ENCODE peak calls at places on chromosomes 16 and 17, in eight cellular contexts. One of them, this sample, is unnamed.
A peak's percentile ranks its signal among the peaks of the same experiment; 100 is the strongest.

GRCh38 chr17:34703533-34703932 is 124.2 kb downstream of the TMEM132E start:
- DNase-seq in PC-3: peak; percentile 48
- DNase-seq in effector memory CD4-positive, alpha-beta T cell: no peak
- DNase-seq in fibroblast of lung: peak; percentile 25
- DNase-seq in tibial artery: no peak
- DNase-seq in esophagus squamous epithelium: no peak
- DNase-seq in adrenal gland: peak; percentile 60
- DNase-seq in pancreas: no peak
- DNase-seq in this sample: peak; percentile 4

GRCh38 chr16:11597268-11597690 is 10.6 kb upstream of the LITAF start:
- DNase-seq in PC-3: peak; percentile 14
- DNase-seq in effector memory CD4-positive, alpha-beta T cell: no peak
- DNase-seq in fibroblast of lung: no peak
- DNase-seq in tibial artery: no peak
- DNase-seq in esophagus squamous epithelium: no peak
- DNase-seq in adrenal gland: no peak
- DNase-seq in pancreas: no peak
- DNase-seq in this sample: no peak

GRCh38 chr16:79609861-79610260 is 9.3 kb upstream of the MAF start:
- DNase-seq in PC-3: no peak
- DNase-seq in effector memory CD4-positive, alpha-beta T cell: no peak
- DNase-seq in fibroblast of lung: no peak
- DNase-seq in tibial artery: no peak
- DNase-seq in esophagus squamous epithelium: no peak
- DNase-seq in adrenal gland: no peak
- DNase-seq in pancreas: no peak
- DNase-seq in this sample: no peak

GRCh38 chr17:38554430-38555350 is 51.1 kb downstream of the SRCIN1 start:
- DNase-seq in PC-3: peak; percentile 77
- DNase-seq in effector memory CD4-positive, alpha-beta T cell: no peak
- DNase-seq in fibroblast of lung: peak; percentile 14
- DNase-seq in tibial artery: no peak
- DNase-seq in esophagus squamous epithelium: no peak
- DNase-seq in adrenal gland: no peak
- DNase-seq in pancreas: no peak
- DNase-seq in this sample: no peak

GRCh38 chr17:66580601-66581385 is 254.1 kb upstream of the CACNG5 start:
- DNase-seq in PC-3: no peak
- DNase-seq in effector memory CD4-positive, alpha-beta T cell: no peak
- DNase-seq in fibroblast of lung: peak; percentile 91
- DNase-seq in tibial artery: no peak
- DNase-seq in esophagus squamous epithelium: no peak
- DNase-seq in adrenal gland: peak; percentile 55
- DNase-seq in pancreas: no peak
- DNase-seq in this sample: no peak

GRCh38 chr17:35804658-35805192 is 4.6 kb upstream of the TAF15 start:
- DNase-seq in PC-3: peak; percentile 85
- DNase-seq in effector memory CD4-positive, alpha-beta T cell: peak; percentile 22
- DNase-seq in fibroblast of lung: peak; percentile 97
- DNase-seq in tibial artery: no peak
- DNase-seq in esophagus squamous epithelium: no peak
- DNase-seq in adrenal gland: peak; percentile 63
- DNase-seq in pancreas: peak; percentile 53
- DNase-seq in this sample: peak; percentile 71

GRCh38 chr17:32993977-32994376 is 2.3 kb downstream of the SPACA3 start:
- DNase-seq in PC-3: no peak
- DNase-seq in effector memory CD4-positive, alpha-beta T cell: no peak
- DNase-seq in fibroblast of lung: no peak
- DNase-seq in tibial artery: no peak
- DNase-seq in esophagus squamous epithelium: no peak
- DNase-seq in adrenal gland: no peak
- DNase-seq in pancreas: no peak
- DNase-seq in this sample: no peak

GRCh38 chr17:37570527-37571093 is 38.6 kb downstream of the SYNRG start:
- DNase-seq in PC-3: peak; percentile 90
- DNase-seq in effector memory CD4-positive, alpha-beta T cell: no peak
- DNase-seq in fibroblast of lung: peak; percentile 41
- DNase-seq in tibial artery: no peak
- DNase-seq in esophagus squamous epithelium: no peak
- DNase-seq in adrenal gland: peak; percentile 67
- DNase-seq in pancreas: peak; percentile 29
- DNase-seq in this sample: no peak

GRCh38 chr17:80117491-80118401 is 16.4 kb downstream of the GAA start:
- DNase-seq in PC-3: no peak
- DNase-seq in effector memory CD4-positive, alpha-beta T cell: no peak
- DNase-seq in fibroblast of lung: no peak
- DNase-seq in tibial artery: no peak
- DNase-seq in esophagus squamous epithelium: no peak
- DNase-seq in adrenal gland: peak; percentile 20
- DNase-seq in pancreas: no peak
- DNase-seq in this sample: no peak

GRCh38 chr17:28585891-28586290 is 9.2 kb upstream of the ALDOC start:
- DNase-seq in PC-3: no peak
- DNase-seq in effector memory CD4-positive, alpha-beta T cell: no peak
- DNase-seq in fibroblast of lung: no peak
- DNase-seq in tibial artery: no peak
- DNase-seq in esophagus squamous epithelium: no peak
- DNase-seq in adrenal gland: no peak
- DNase-seq in pancreas: no peak
- DNase-seq in this sample: no peak

GRCh38 chr17:29931253-29931932 is 1.4 kb upstream of the SSH2 start:
- DNase-seq in PC-3: peak; percentile 62
- DNase-seq in effector memory CD4-positive, alpha-beta T cell: peak; percentile 59
- DNase-seq in fibroblast of lung: peak; percentile 82
- DNase-seq in tibial artery: peak; percentile 67
- DNase-seq in esophagus squamous epithelium: peak; percentile 17
- DNase-seq in adrenal gland: peak; percentile 61
- DNase-seq in pancreas: peak; percentile 62
- DNase-seq in this sample: peak; percentile 56

GRCh38 chr17:59377410-59377809 is 46.0 kb downstream of the YPEL2 start:
- DNase-seq in PC-3: no peak
- DNase-seq in effector memory CD4-positive, alpha-beta T cell: no peak
- DNase-seq in fibroblast of lung: peak; percentile 21
- DNase-seq in tibial artery: peak; percentile 81
- DNase-seq in esophagus squamous epithelium: no peak
- DNase-seq in adrenal gland: no peak
- DNase-seq in pancreas: no peak
- DNase-seq in this sample: no peak

GRCh38 chr16:56029026-56029425 is 153.9 kb upstream of the CES5A start:
- DNase-seq in PC-3: no peak
- DNase-seq in effector memory CD4-positive, alpha-beta T cell: no peak
- DNase-seq in fibroblast of lung: no peak
- DNase-seq in tibial artery: no peak
- DNase-seq in esophagus squamous epithelium: no peak
- DNase-seq in adrenal gland: no peak
- DNase-seq in pancreas: no peak
- DNase-seq in this sample: no peak

GRCh38 chr16:81730090-81731051 is 48.7 kb upstream of the PLCG2 start:
- DNase-seq in PC-3: peak; percentile 44
- DNase-seq in effector memory CD4-positive, alpha-beta T cell: peak; percentile 65
- DNase-seq in fibroblast of lung: peak; percentile 80
- DNase-seq in tibial artery: peak; percentile 83
- DNase-seq in esophagus squamous epithelium: no peak
- DNase-seq in adrenal gland: peak; percentile 83
- DNase-seq in pancreas: peak; percentile 88
- DNase-seq in this sample: peak; percentile 60

GRCh38 chr17:16940116-16940881 is 31.6 kb downstream of the TNFRSF13B start:
- DNase-seq in PC-3: no peak
- DNase-seq in effector memory CD4-positive, alpha-beta T cell: no peak
- DNase-seq in fibroblast of lung: no peak
- DNase-seq in tibial artery: no peak
- DNase-seq in esophagus squamous epithelium: no peak
- DNase-seq in adrenal gland: no peak
- DNase-seq in pancreas: peak; percentile 8
- DNase-seq in this sample: no peak

GRCh38 chr17:49290690-49291326 is 60.2 kb upstream of the PHOSPHO1 start:
- DNase-seq in PC-3: peak; percentile 69
- DNase-seq in effector memory CD4-positive, alpha-beta T cell: no peak
- DNase-seq in fibroblast of lung: peak; percentile 49
- DNase-seq in tibial artery: no peak
- DNase-seq in esophagus squamous epithelium: no peak
- DNase-seq in adrenal gland: no peak
- DNase-seq in pancreas: no peak
- DNase-seq in this sample: no peak

GRCh38 chr16:14301150-14302030 is 230.3 kb downstream of the MRTFB start:
- DNase-seq in PC-3: peak; percentile 18
- DNase-seq in effector memory CD4-positive, alpha-beta T cell: no peak
- DNase-seq in fibroblast of lung: no peak
- DNase-seq in tibial artery: peak; percentile 80
- DNase-seq in esophagus squamous epithelium: no peak
- DNase-seq in adrenal gland: peak; percentile 63
- DNase-seq in pancreas: peak; percentile 72
- DNase-seq in this sample: no peak

GRCh38 chr17:57071991-57072944 is 12.8 kb upstream of the AKAP1 start:
- DNase-seq in PC-3: no peak
- DNase-seq in effector memory CD4-positive, alpha-beta T cell: no peak
- DNase-seq in fibroblast of lung: no peak
- DNase-seq in tibial artery: no peak
- DNase-seq in esophagus squamous epithelium: no peak
- DNase-seq in adrenal gland: no peak
- DNase-seq in pancreas: no peak
- DNase-seq in this sample: no peak

GRCh38 chr17:15651001-15651582 is 31.6 kb upstream of the FBXW10B start:
- DNase-seq in PC-3: peak; percentile 50
- DNase-seq in effector memory CD4-positive, alpha-beta T cell: no peak
- DNase-seq in fibroblast of lung: no peak
- DNase-seq in tibial artery: no peak
- DNase-seq in esophagus squamous epithelium: no peak
- DNase-seq in adrenal gland: peak; percentile 51
- DNase-seq in pancreas: no peak
- DNase-seq in this sample: no peak

GRCh38 chr17:8310601-8311123 is 621 bp downstream of the ARHGEF15 start:
- DNase-seq in PC-3: no peak
- DNase-seq in effector memory CD4-positive, alpha-beta T cell: no peak
- DNase-seq in fibroblast of lung: no peak
- DNase-seq in tibial artery: no peak
- DNase-seq in esophagus squamous epithelium: no peak
- DNase-seq in adrenal gland: no peak
- DNase-seq in pancreas: no peak
- DNase-seq in this sample: no peak

GRCh38 chr16:81817789-81818304 is 38.8 kb downstream of the PLCG2 start:
- DNase-seq in PC-3: no peak
- DNase-seq in effector memory CD4-positive, alpha-beta T cell: no peak
- DNase-seq in fibroblast of lung: no peak
- DNase-seq in tibial artery: no peak
- DNase-seq in esophagus squamous epithelium: no peak
- DNase-seq in adrenal gland: no peak
- DNase-seq in pancreas: no peak
- DNase-seq in this sample: no peak

GRCh38 chr16:67675999-67676398 is 9.4 kb downstream of the C16orf86 start:
- DNase-seq in PC-3: no peak
- DNase-seq in effector memory CD4-positive, alpha-beta T cell: no peak
- DNase-seq in fibroblast of lung: no peak
- DNase-seq in tibial artery: no peak
- DNase-seq in esophagus squamous epithelium: no peak
- DNase-seq in adrenal gland: no peak
- DNase-seq in pancreas: no peak
- DNase-seq in this sample: no peak

GRCh38 chr16:67676516-67676915 is 9.9 kb downstream of the C16orf86 start:
- DNase-seq in PC-3: peak; percentile 68
- DNase-seq in effector memory CD4-positive, alpha-beta T cell: no peak
- DNase-seq in fibroblast of lung: no peak
- DNase-seq in tibial artery: no peak
- DNase-seq in esophagus squamous epithelium: no peak
- DNase-seq in adrenal gland: no peak
- DNase-seq in pancreas: no peak
- DNase-seq in this sample: no peak

GRCh38 chr16:67677712-67678111 is 11.1 kb downstream of the C16orf86 start:
- DNase-seq in PC-3: no peak
- DNase-seq in effector memory CD4-positive, alpha-beta T cell: no peak
- DNase-seq in fibroblast of lung: no peak
- DNase-seq in tibial artery: no peak
- DNase-seq in esophagus squamous epithelium: no peak
- DNase-seq in adrenal gland: no peak
- DNase-seq in pancreas: no peak
- DNase-seq in this sample: no peak

GRCh38 chr16:67675579-67675935 is 8.9 kb downstream of the C16orf86 start:
- DNase-seq in PC-3: no peak
- DNase-seq in effector memory CD4-positive, alpha-beta T cell: no peak
- DNase-seq in fibroblast of lung: no peak
- DNase-seq in tibial artery: no peak
- DNase-seq in esophagus squamous epithelium: no peak
- DNase-seq in adrenal gland: no peak
- DNase-seq in pancreas: no peak
- DNase-seq in this sample: no peak

GRCh38 chr16:67676939-67677338 is 10.3 kb downstream of the C16orf86 start:
- DNase-seq in PC-3: no peak
- DNase-seq in effector memory CD4-positive, alpha-beta T cell: no peak
- DNase-seq in fibroblast of lung: no peak
- DNase-seq in tibial artery: no peak
- DNase-seq in esophagus squamous epithelium: no peak
- DNase-seq in adrenal gland: no peak
- DNase-seq in pancreas: no peak
- DNase-seq in this sample: no peak
- H3K4me1 ChIP-seq in PC-3: peaks cover 5% of the 10 kb centered on the region
- H3K4me1 ChIP-seq in effector memory CD4-positive, alpha-beta T cell: no peaks in the 10 kb centered on the region
- H3K4me1 ChIP-seq in fibroblast of lung: peaks cover 4% of the 10 kb centered on the region
- H3K4me1 ChIP-seq in tibial artery: no peaks in the 10 kb centered on the region
- H3K4me1 ChIP-seq in esophagus squamous epithelium: peaks cover 30% of the 10 kb centered on the region
- H3K4me1 ChIP-seq in adrenal gland: peaks cover 12% of the 10 kb centered on the region
- H3K4me1 ChIP-seq in pancreas: peaks cover 16% of the 10 kb centered on the region
- H3K4me1 ChIP-seq in this sample: no peaks in the 10 kb centered on the region

DNA sequence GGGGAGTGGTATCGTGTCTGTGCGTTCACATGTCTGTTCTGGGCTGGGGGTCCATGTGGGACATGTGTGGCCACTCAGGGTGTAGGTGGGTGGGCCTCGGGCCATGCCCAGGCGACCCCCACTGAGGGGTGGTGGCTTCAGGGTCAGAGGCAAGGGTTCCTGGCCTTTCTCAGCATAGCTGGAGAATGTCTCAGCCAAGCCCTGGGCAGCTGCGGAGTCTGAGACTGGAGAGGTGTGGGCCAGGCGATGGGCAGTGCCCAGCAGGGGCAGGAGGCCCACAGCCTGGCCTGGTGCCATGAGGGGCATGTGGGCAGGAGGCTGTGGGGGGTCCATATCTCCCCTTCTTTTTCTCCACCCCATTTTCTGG is 1.2 kb downstream of the FSCN2 start:
- DNase-seq in PC-3: no peak
- DNase-seq in effector memory CD4-positive, alpha-beta T cell: no peak
- DNase-seq in fibroblast of lung: no peak
- DNase-seq in tibial artery: no peak
- DNase-seq in esophagus squamous epithelium: no peak
- DNase-seq in adrenal gland: no peak
- DNase-seq in pancreas: no peak
- DNase-seq in this sample: no peak
- H3K4me3 ChIP-seq in PC-3: peak overlapping the region; percentile 52
- H3K4me3 ChIP-seq in effector memory CD4-positive, alpha-beta T cell: no peak overlapping the region
- H3K4me3 ChIP-seq in fibroblast of lung: no peak overlapping the region
- H3K4me3 ChIP-seq in tibial artery: no peak overlapping the region
- H3K4me3 ChIP-seq in esophagus squamous epithelium: no peak overlapping the region
- H3K4me3 ChIP-seq in adrenal gland: no peak overlapping the region
- H3K4me3 ChIP-seq in pancreas: no peak overlapping the region
- H3K4me3 ChIP-seq in this sample: no peak overlapping the region

GRCh38 chr16:88917915-88918627 is 51.6 kb upstream of the PABPN1L start:
- DNase-seq in PC-3: no peak
- DNase-seq in effector memory CD4-positive, alpha-beta T cell: no peak
- DNase-seq in fibroblast of lung: no peak
- DNase-seq in tibial artery: no peak
- DNase-seq in esophagus squamous epithelium: no peak
- DNase-seq in adrenal gland: no peak
- DNase-seq in pancreas: no peak
- DNase-seq in this sample: no peak
- H3K27ac ChIP-seq in PC-3: no peak overlapping the region
- H3K27ac ChIP-seq in effector memory CD4-positive, alpha-beta T cell: no peak overlapping the region
- H3K27ac ChIP-seq in fibroblast of lung: no peak overlapping the region
- H3K27ac ChIP-seq in tibial artery: no peak overlapping the region
- H3K27ac ChIP-seq in esophagus squamous epithelium: peak overlapping the region; percentile 71
- H3K27ac ChIP-seq in adrenal gland: no peak overlapping the region
- H3K27ac ChIP-seq in pancreas: no peak overlapping the region
- H3K27ac ChIP-seq in this sample: no peak overlapping the region

GRCh38 chr17:76260669-76261068 is 4.5 kb upstream of the UBALD2 start:
- DNase-seq in PC-3: no peak
- DNase-seq in effector memory CD4-positive, alpha-beta T cell: no peak
- DNase-seq in fibroblast of lung: no peak
- DNase-seq in tibial artery: no peak
- DNase-seq in esophagus squamous epithelium: no peak
- DNase-seq in adrenal gland: no peak
- DNase-seq in pancreas: no peak
- DNase-seq in this sample: no peak
- H3K4me1 ChIP-seq in PC-3: peaks cover 39% of the 10 kb centered on the region
- H3K4me1 ChIP-seq in effector memory CD4-positive, alpha-beta T cell: peaks cover 12% of the 10 kb centered on the region
- H3K4me1 ChIP-seq in fibroblast of lung: peaks cover 6% of the 10 kb centered on the region
- H3K4me1 ChIP-seq in tibial artery: no peaks in the 10 kb centered on the region
- H3K4me1 ChIP-seq in esophagus squamous epithelium: peaks cover 20% of the 10 kb centered on the region
- H3K4me1 ChIP-seq in adrenal gland: peaks cover 12% of the 10 kb centered on the region
- H3K4me1 ChIP-seq in pancreas: peaks cover 47% of the 10 kb centered on the region
- H3K4me1 ChIP-seq in this sample: peaks cover 45% of the 10 kb centered on the region